ENCODE peak calls at places on chromosomes 13 and 19, in seven cellular contexts. J is COR-L47; W is NCI-H1105; X is fibroblast of lung; K is posterior cingulate gyrus; Q is CD4-positive, alpha-beta T cell; A is stimulated activated CD8-positive, alpha-beta memory T cell treated with anti-CD3 and anti-CD28 coated beads, Interleukin-12 subunit alpha, Interleukin-12 subunit beta, amount 100 ng/mL, for 1 hour. M is an unnamed sample.

GRCh38 chr19:16896913-16897571 is 8.2 kb downstream of the F2RL3 start:
- DNase-seq in Q (peak; percentile 62), A (peak; percentile 45), K (peak; percentile 57), W (no peak), J (no peak), X (peak; percentile 96), M (no peak)

GRCh38 chr19:13615890-13616289 is 109.6 kb upstream of the CACNA1A start:
- DNase-seq in K (peak; percentile 58), X (no peak), A (no peak), W (no peak), Q (no peak), J (no peak), M (no peak)

GRCh38 chr19:2059422-2060201 is 8.6 kb upstream of the MKNK2 start:
- DNase-seq in J (no peak), W (no peak), K (no peak), Q (no peak), X (peak; percentile 89), A (no peak), M (peak; percentile 94)

GRCh38 chr13:83057119-83057518 is 825.2 kb downstream of the SLITRK1 start:
- DNase-seq in J (no peak), W (no peak), Q (no peak), K (no peak), A (no peak), X (peak; percentile 8), M (no peak)

GRCh38 chr13:65260938-65261880 is 1968.9 kb downstream of the PCDH9 start:
- DNase-seq in Q (no peak), K (no peak), X (peak; percentile 18), A (no peak), W (no peak), J (no peak), M (peak; percentile 4)

GRCh38 chr13:113051641-113052040 is 54.0 kb upstream of the F7 start:
- DNase-seq in W (no peak), Q (no peak), A (no peak), X (no peak), K (no peak), J (no peak), M (no peak)

GRCh38 chr19:16447015-16447384 is 24.8 kb downstream of the EPS15L1 start:
- DNase-seq in W (no peak), Q (no peak), A (peak; percentile 14), X (peak; percentile 92), K (no peak), J (no peak), M (peak; percentile 65)

GRCh38 chr13:49210114-49210513 is 10.0 kb upstream of the MLNR start:
- DNase-seq in A (no peak), X (no peak), K (no peak), W (no peak), J (no peak), Q (no peak), M (no peak)

GRCh38 chr13:25224151-25224550 is 52.1 kb upstream of the AMER2 start:
- DNase-seq in X (no peak), W (no peak), K (no peak), A (no peak), J (no peak), Q (no peak), M (no peak)

GRCh38 chr13:61247149-61247936 is 168.3 kb downstream of the PCDH20 start:
- DNase-seq in K (no peak), A (no peak), J (no peak), X (no peak), Q (no peak), W (no peak), M (no peak)

GRCh38 chr13:93819331-93819730 is 592.7 kb downstream of the GPC6 start:
- DNase-seq in Q (no peak), A (no peak), W (no peak), X (no peak), K (no peak), J (no peak), M (no peak)

GRCh38 chr19:6720369-6721112 is at the start of gene C3:
- DNase-seq in X (peak; percentile 36), J (no peak), Q (no peak), K (no peak), A (no peak), W (no peak), M (no peak)

GRCh38 chr19:56987184-56987583 is 132.6 kb upstream of the USP29 start:
- DNase-seq in Q (no peak), X (no peak), W (no peak), J (no peak), K (peak; percentile 58), A (no peak), M (no peak)

GRCh38 chr19:13964776-13965175 is 12.5 kb downstream of the DCAF15 start:
- DNase-seq in A (no peak), J (no peak), X (peak; percentile 63), W (no peak), K (no peak), Q (no peak), M (peak; percentile 76)